ENCODE peak calls at places on chromosome 17, in nine cellular contexts. L is HCT116, E is choroid plexus epithelial cell, Q is NCI-H2171 treated with DMSO at 0.1 percent for 48 hours, Z is AG09309, D is neural crest cell, K is IMR-90, J is Daoy, N is ACHN. A is an unnamed sample.

GRCh38 chr17:81968396-81968745 is 7.4 kb upstream of the NOTUM start:
- DNase-seq in L (no peak), E (no peak), Q (no peak), Z (no peak), D (no peak), K (no peak), J (no peak), N (no peak), A (no peak)

GRCh38 chr17:2435852-2436251 is 35.0 kb upstream of the MNT start:
- DNase-seq in L (no peak), E (no peak), Q (peak; percentile 78), Z (no peak), D (no peak), K (no peak), J (no peak), N (no peak), A (no peak)

GRCh38 chr17:44216674-44217073 is 2.8 kb downstream of the UBTF start:
- DNase-seq in L (no peak), E (no peak), Q (no peak), Z (no peak), D (no peak), K (no peak), J (no peak), N (no peak), A (no peak)

GRCh38 chr17:43920500-43921095 is 13.3 kb upstream of the MPP2 start:
- DNase-seq in L (no peak), E (no peak), Q (no peak), Z (no peak), D (no peak), K (no peak), J (no peak), N (no peak), A (no peak)

GRCh38 chr17:32648450-32648849 is 161.7 kb downstream of the CDK5R1 start:
- DNase-seq in L (no peak), E (no peak), Q (no peak), Z (no peak), D (no peak), K (no peak), J (no peak), N (no peak), A (no peak)

GRCh38 chr17:76063880-76064546 is 8.3 kb downstream of the SRP68 start:
- DNase-seq in L (no peak), E (no peak), Q (no peak), Z (no peak), D (no peak), K (no peak), J (no peak), N (no peak), A (no peak)

GRCh38 chr17:50466371-50467113 is 2.1 kb downstream of the CHAD start:
- DNase-seq in L (no peak), E (no peak), Q (no peak), Z (no peak), D (no peak), K (no peak), J (no peak), N (no peak), A (no peak)

GRCh38 chr17:39064374-39064773 is 87.1 kb downstream of the PLXDC1 start:
- DNase-seq in L (no peak), E (peak; percentile 14), Q (no peak), Z (peak; percentile 34), D (no peak), K (peak; percentile 89), J (peak; percentile 25), N (no peak), A (peak; percentile 20)

GRCh38 chr17:48100591-48101011 is 677 bp downstream of the CBX1 start:
- DNase-seq in L (peak; percentile 68), E (peak; percentile 64), Q (peak; percentile 83), Z (no peak), D (peak; percentile 62), K (peak; percentile 58), J (peak; percentile 56), N (peak; percentile 62), A (peak; percentile 67)

GRCh38 chr17:77140878-77141767 is at the start of gene SEC14L1:
- DNase-seq in L (no peak), E (peak; percentile 52), Q (no peak), Z (no peak), D (peak; percentile 28), K (no peak), J (peak; percentile 63), N (peak; percentile 43), A (peak; percentile 33)

GRCh38 chr17:19645608-19646250 is 2.8 kb upstream of the ALDH3A2 start:
- DNase-seq in L (no peak), E (peak; percentile 39), Q (no peak), Z (no peak), D (peak; percentile 35), K (no peak), J (peak; percentile 33), N (peak; percentile 38), A (peak; percentile 11)

GRCh38 chr17:46770818-46771600 is 47.5 kb downstream of the WNT3 start:
- DNase-seq in L (no peak), E (peak; percentile 30), Q (peak; percentile 38), Z (no peak), D (peak; percentile 56), K (peak; percentile 23), J (peak; percentile 74), N (peak; percentile 65), A (peak; percentile 53)

GRCh38 chr17:8887834-8888703 is 20.6 kb upstream of the PIK3R6 start:
- DNase-seq in L (no peak), E (peak; percentile 22), Q (no peak), Z (no peak), D (peak; percentile 71), K (no peak), J (peak; percentile 59), N (no peak), A (peak; percentile 40)

GRCh38 chr17:38870259-38871165 is 654 bp downstream of the LASP1 start:
- DNase-seq in L (no peak), E (peak; percentile 62), Q (peak; percentile 56), Z (no peak), D (peak; percentile 40), K (peak; percentile 42), J (peak; percentile 68), N (peak; percentile 72), A (peak; percentile 56)

GRCh38 chr17:72173475-72174116 is 52.8 kb downstream of the SOX9 start:
- DNase-seq in L (no peak), E (peak; percentile 45), Q (peak; percentile 95), Z (no peak), D (no peak), K (peak; percentile 31), J (peak; percentile 26), N (no peak), A (no peak)

GRCh38 chr17:3683054-3683511 is 12.9 kb downstream of the P2RX5 start:
- DNase-seq in L (peak; percentile 53), E (no peak), Q (no peak), Z (no peak), D (peak; percentile 45), K (no peak), J (peak; percentile 46), N (peak; percentile 49), A (peak; percentile 32)

GRCh38 chr17:64203630-64204029 is 59.4 kb downstream of the TEX2 start:
- DNase-seq in L (no peak), E (no peak), Q (no peak), Z (no peak), D (no peak), K (no peak), J (no peak), N (no peak), A (no peak)

GRCh38 chr17:43411369-43411677 is 12.5 kb downstream of the ARL4D start:
- DNase-seq in L (no peak), E (no peak), Q (no peak), Z (no peak), D (no peak), K (no peak), J (no peak), N (peak; percentile 42), A (no peak)

GRCh38 chr17:32909787-32910369 is 18.1 kb upstream of the TMEM98 start:
- DNase-seq in L (peak; percentile 78), E (peak; percentile 96), Q (peak; percentile 73), Z (peak; percentile 85), D (peak; percentile 65), K (peak; percentile 84), J (peak; percentile 77), N (peak; percentile 85), A (peak; percentile 70)

GRCh38 chr17:38455288-38455915 is 27.1 kb downstream of the ARHGAP23 start:
- DNase-seq in L (no peak), E (no peak), Q (peak; percentile 38), Z (no peak), D (no peak), K (no peak), J (peak; percentile 23), N (no peak), A (no peak)